ENCODE peak calls at places on chromosomes 6 and 20, in nine cellular contexts. V, B, D, W, I, H, F, E and P are unnamed samples.
A peak's percentile ranks its signal among the peaks of the same experiment; 100 is the strongest.

GRCh38 chr6:170181338-170181690 is 109.6 kb downstream of the DLL1 start:
- DNase-seq in W (no peak), V (no peak), H (no peak), I (no peak), F (no peak), D (peak; percentile 84), E (no peak), B (no peak), P (no peak)

GRCh38 chr6:137240168-137240567 is 21.0 kb upstream of the IFNGR1 start:
- DNase-seq in I (peak; percentile 30), B (no peak), F (peak; percentile 53), V (no peak), H (peak; percentile 78), W (no peak), D (peak; percentile 93), E (no peak), P (no peak)

GRCh38 chr6:24614048-24614420 is 32.0 kb downstream of the KIAA0319 start:
- DNase-seq in E (no peak), D (no peak), F (no peak), B (no peak), I (no peak), V (no peak), W (no peak), H (no peak), P (no peak)

GRCh38 chr6:169990095-169991030 is 238.9 kb downstream of the ERMARD start:
- DNase-seq in F (no peak), B (no peak), W (no peak), H (no peak), V (no peak), I (no peak), E (no peak), D (no peak), P (no peak)

GRCh38 chr6:142361765-142362540 is 60.1 kb downstream of the ADGRG6 start:
- DNase-seq in W (no peak), F (peak; percentile 60), D (no peak), H (no peak), I (no peak), E (no peak), V (peak; percentile 69), B (no peak), P (no peak)

GRCh38 chr6:41976794-41977484 is 35.3 kb upstream of the CCND3 start:
- DNase-seq in V (no peak), D (no peak), H (no peak), I (no peak), W (no peak), B (no peak), E (no peak), F (no peak), P (no peak)

GRCh38 chr6:127589135-127589534 is 12.2 kb downstream of the C6orf58 start:
- DNase-seq in I (no peak), E (no peak), H (no peak), F (no peak), B (no peak), D (no peak), W (no peak), V (no peak), P (no peak)

GRCh38 chr6:137811121-137811911 is 55.7 kb upstream of the TNFAIP3 start:
- DNase-seq in I (peak; percentile 73), E (no peak), F (peak; percentile 89), D (no peak), V (peak; percentile 63), W (peak; percentile 84), B (peak; percentile 89), H (peak; percentile 62), P (peak; percentile 26)

GRCh38 chr6:104705095-104705707 is 154.5 kb downstream of the HACE1 start:
- DNase-seq in D (no peak), F (no peak), H (no peak), V (no peak), E (no peak), W (no peak), B (no peak), I (peak; percentile 7), P (no peak)

GRCh38 chr20:63101781-63102719 is 95.3 kb upstream of the BHLHE23 start:
- DNase-seq in F (peak; percentile 44), H (peak; percentile 51), E (peak; percentile 45), W (peak; percentile 57), V (peak; percentile 60), I (peak; percentile 21), B (no peak), D (no peak), P (no peak)

GRCh38 chr20:62305149-62305764 is 2.5 kb downstream of the ADRM1 start:
- DNase-seq in E (no peak), D (no peak), V (no peak), B (no peak), W (no peak), H (no peak), I (peak; percentile 88), F (no peak), P (no peak)

GRCh38 chr20:38873050-38873581 is 53.1 kb upstream of the FAM83D start:
- DNase-seq in V (no peak), W (no peak), I (no peak), D (no peak), F (no peak), E (no peak), H (no peak), B (no peak), P (no peak)

GRCh38 chr20:18727032-18727508 is 86.5 kb upstream of the SCP2D1 start:
- DNase-seq in D (no peak), F (no peak), H (no peak), I (peak; percentile 46), B (no peak), E (no peak), V (no peak), W (no peak), P (no peak)

GRCh38 chr6:125791151-125791819 is 525 bp downstream of the NCOA7 start:
- DNase-seq in E (peak; percentile 47), W (no peak), D (no peak), H (no peak), B (no peak), V (peak; percentile 44), F (peak; percentile 71), I (peak; percentile 69), P (no peak)

GRCh38 chr6:161101517-161101916 is 109.9 kb downstream of the MAP3K4 start:
- DNase-seq in V (no peak), F (peak; percentile 14), D (no peak), I (no peak), E (no peak), W (no peak), B (no peak), H (no peak), P (no peak)

GRCh38 chr6:79810878-79811277 is 136.5 kb downstream of the ELOVL4 start:
- DNase-seq in D (no peak), V (no peak), H (no peak), I (no peak), B (no peak), W (no peak), E (no peak), F (no peak), P (no peak)

GRCh38 chr20:43446361-43446879 is 11.3 kb upstream of the SRSF6 start:
- DNase-seq in I (no peak), F (no peak), W (no peak), D (no peak), V (no peak), E (no peak), H (no peak), B (no peak), P (no peak)

GRCh38 chr20:44073011-44073674 is 113.8 kb downstream of the JPH2 start:
- DNase-seq in F (no peak), H (peak; percentile 16), W (peak; percentile 39), I (no peak), B (peak; percentile 36), V (no peak), E (peak; percentile 7), D (peak; percentile 78), P (no peak)

GRCh38 chr20:63941282-63942060 is 14.7 kb downstream of the UCKL1 start:
- DNase-seq in E (no peak), W (peak; percentile 64), B (no peak), V (no peak), D (no peak), H (peak; percentile 80), F (no peak), I (no peak), P (no peak)

GRCh38 chr20:57560554-57561355 is at the start of gene PCK1:
- DNase-seq in H (peak; percentile 71), E (peak; percentile 83), B (no peak), D (no peak), V (peak; percentile 59), W (peak; percentile 95), F (peak; percentile 82), I (peak; percentile 80), P (no peak)
- H3K4me1 ChIP-seq in H (no peaks in the 10 kb centered on the region), E (peaks cover 5% of the 10 kb centered on the region), B (no peaks in the 10 kb centered on the region), D (no peaks in the 10 kb centered on the region), V (peaks cover 24% of the 10 kb centered on the region), W (no peaks in the 10 kb centered on the region), F (peaks cover 13% of the 10 kb centered on the region), I (peaks cover 15% of the 10 kb centered on the region), P (no peaks in the 10 kb centered on the region)

DNA sequence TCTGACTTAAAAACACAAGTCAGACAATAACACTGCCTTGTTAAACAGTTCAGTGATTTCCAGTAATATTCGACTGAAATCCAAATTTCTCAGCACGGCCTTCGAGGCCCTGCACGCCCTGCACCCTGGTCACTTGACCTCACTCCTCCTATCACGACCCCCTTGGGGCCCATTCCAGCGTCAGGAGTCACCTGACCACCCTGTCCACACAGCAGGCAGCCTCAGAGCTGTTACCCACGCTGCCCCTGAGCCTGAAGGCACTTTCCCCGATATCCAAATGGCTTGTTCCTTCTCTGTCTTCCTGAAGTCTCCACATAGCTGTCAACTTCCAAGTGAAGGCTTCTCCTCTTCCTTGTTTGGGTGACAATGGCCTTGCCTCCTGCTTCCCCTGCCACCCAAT is 33.1 kb upstream of the SMOC2 start:
- DNase-seq in V (no peak), W (no peak), H (no peak), E (no peak), B (no peak), D (no peak), F (no peak), I (no peak), P (no peak)
- H3K9me3 ChIP-seq in V (no peaks in the 10 kb centered on the region), W (no peaks in the 10 kb centered on the region), H (no peaks in the 10 kb centered on the region), E (no peaks in the 10 kb centered on the region), B (peaks cover 5% of the 10 kb centered on the region), D (no peaks in the 10 kb centered on the region), F (no peaks in the 10 kb centered on the region), I (no peaks in the 10 kb centered on the region), P (no peaks in the 10 kb centered on the region)

DNA sequence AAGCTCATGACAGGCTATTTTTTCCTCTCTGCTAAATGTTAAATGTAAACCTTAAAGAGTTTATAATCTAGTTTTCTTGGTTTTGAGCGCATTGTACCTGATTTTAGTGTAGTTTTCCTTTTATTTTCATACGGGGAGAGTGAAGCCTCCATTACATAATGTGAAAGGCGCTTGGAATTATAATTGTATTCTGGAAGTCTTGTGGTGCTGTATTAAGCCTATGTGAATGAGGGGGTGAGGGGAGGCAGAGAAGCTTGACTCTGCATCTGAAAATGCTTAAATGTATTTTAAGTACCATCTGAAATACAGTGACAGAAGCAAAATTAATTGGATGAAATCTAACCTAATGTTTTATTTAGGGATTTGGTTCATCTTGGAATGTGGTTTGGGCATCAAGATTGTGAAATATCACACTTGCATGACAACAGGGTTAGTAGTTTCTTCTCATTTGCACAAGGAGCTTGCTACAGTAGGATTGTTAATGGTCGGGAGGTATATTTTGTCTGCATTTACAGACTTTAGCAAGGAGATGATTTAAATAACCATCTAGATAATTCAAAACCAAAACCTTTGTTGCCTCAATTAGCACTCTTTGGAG is 41.2 kb downstream of the TMEM200A start:
- DNase-seq in D (no peak), V (no peak), F (no peak), B (no peak), E (no peak), W (no peak), I (no peak), H (no peak), P (no peak)
- H3K4me3 ChIP-seq in D (no peak overlapping the region), V (no peak overlapping the region), F (no peak overlapping the region), B (no peak overlapping the region), E (no peak overlapping the region), W (no peak overlapping the region), I (no peak overlapping the region), H (no peak overlapping the region), P (no peak overlapping the region)

GRCh38 chr20:10662151-10662550 is 11.6 kb downstream of the JAG1 start:
- DNase-seq in E (no peak), D (no peak), B (no peak), I (no peak), W (no peak), V (no peak), H (no peak), F (no peak), P (no peak)
- H3K4me1 ChIP-seq in E (peaks cover 11% of the 10 kb centered on the region), D (peaks cover 99% of the 10 kb centered on the region), B (peaks cover 49% of the 10 kb centered on the region), I (peaks cover 95% of the 10 kb centered on the region), W (no peaks in the 10 kb centered on the region), V (peaks cover 72% of the 10 kb centered on the region), H (peaks cover 70% of the 10 kb centered on the region), F (peaks cover 65% of the 10 kb centered on the region), P (peaks cover 100% of the 10 kb centered on the region)